ENCODE peak calls at places on chromosomes 12 and 14, in five cellular contexts. P is left ventricle myocardium inferior, W is dorsolateral prefrontal cortex, C is prostate gland, L is IMR-90. E is an unnamed sample.

GRCh38 chr12:27771470-27772327 is 8.3 kb upstream of the KLHL42 start:
- DNase-seq in P (no peak), W (no peak), C (no peak), L (no peak), E (no peak)

GRCh38 chr12:82326905-82327503 is 31.2 kb downstream of the CCDC59 start:
- DNase-seq in P (no peak), W (no peak), C (no peak), L (peak), E (no peak)

GRCh38 chr12:40262657-40263056 is 37.9 kb downstream of the LRRK2 start:
- DNase-seq in P (no peak), W (no peak), C (no peak), L (no peak), E (no peak)

GRCh38 chr12:77382096-77382742 is 316.9 kb upstream of the E2F7 start:
- DNase-seq in P (no peak), W (no peak), C (no peak), L (no peak), E (no peak)

GRCh38 chr12:17148706-17149105 is 542.7 kb upstream of the LMO3 start:
- DNase-seq in P (no peak), W (no peak), C (no peak), L (no peak), E (no peak)

GRCh38 chr12:52945389-52946232 is 3.3 kb upstream of the KRT18 start:
- DNase-seq in P (no peak), W (no peak), C (no peak), L (peak), E (peak)

GRCh38 chr14:86087377-86087776 is 557.4 kb downstream of the FLRT2 start:
- DNase-seq in P (no peak), W (no peak), C (no peak), L (no peak), E (no peak)

GRCh38 chr14:42214981-42215491 is 608.4 kb downstream of the LRFN5 start:
- DNase-seq in P (no peak), W (no peak), C (no peak), L (peak), E (no peak)

GRCh38 chr14:25406818-25407217 is 356.9 kb upstream of the STXBP6 start:
- DNase-seq in P (no peak), W (no peak), C (no peak), L (peak), E (no peak)

GRCh38 chr14:65287264-65288131 is 125.0 kb upstream of the FUT8 start:
- DNase-seq in P (no peak), W (no peak), C (no peak), L (no peak), E (no peak)

GRCh38 chr14:48473944-48474343 is 798.5 kb upstream of the MDGA2 start:
- DNase-seq in P (no peak), W (no peak), C (no peak), L (no peak), E (no peak)

GRCh38 chr14:81400202-81400678 is at the start of gene STON2:
- DNase-seq in P (no peak), W (no peak), C (peak), L (no peak), E (no peak)

GRCh38 chr14:51004801-51005526 is 60.7 kb upstream of the PYGL start:
- DNase-seq in P (no peak), W (no peak), C (no peak), L (peak), E (no peak)

GRCh38 chr14:38255408-38255672 is 553 bp downstream of the CLEC14A start:
- DNase-seq in P (peak), W (no peak), C (no peak), L (no peak), E (peak)

GRCh38 chr12:103773109-103773905 is 67.7 kb downstream of the NT5DC3 start:
- DNase-seq in P (no peak), W (no peak), C (no peak), L (peak), E (no peak)

GRCh38 chr12:95484524-95484923 is 10.6 kb downstream of the METAP2 start:
- DNase-seq in P (no peak), W (no peak), C (no peak), L (peak), E (no peak)

GRCh38 chr12:121424632-121424992 is 24.7 kb downstream of the RNF34 start:
- DNase-seq in P (no peak), W (no peak), C (no peak), L (no peak), E (no peak)
- TF ChIP-seq CTCF in P (no peak), W (no peak), C (no peak), L (no peak), E (no peak)

DNA sequence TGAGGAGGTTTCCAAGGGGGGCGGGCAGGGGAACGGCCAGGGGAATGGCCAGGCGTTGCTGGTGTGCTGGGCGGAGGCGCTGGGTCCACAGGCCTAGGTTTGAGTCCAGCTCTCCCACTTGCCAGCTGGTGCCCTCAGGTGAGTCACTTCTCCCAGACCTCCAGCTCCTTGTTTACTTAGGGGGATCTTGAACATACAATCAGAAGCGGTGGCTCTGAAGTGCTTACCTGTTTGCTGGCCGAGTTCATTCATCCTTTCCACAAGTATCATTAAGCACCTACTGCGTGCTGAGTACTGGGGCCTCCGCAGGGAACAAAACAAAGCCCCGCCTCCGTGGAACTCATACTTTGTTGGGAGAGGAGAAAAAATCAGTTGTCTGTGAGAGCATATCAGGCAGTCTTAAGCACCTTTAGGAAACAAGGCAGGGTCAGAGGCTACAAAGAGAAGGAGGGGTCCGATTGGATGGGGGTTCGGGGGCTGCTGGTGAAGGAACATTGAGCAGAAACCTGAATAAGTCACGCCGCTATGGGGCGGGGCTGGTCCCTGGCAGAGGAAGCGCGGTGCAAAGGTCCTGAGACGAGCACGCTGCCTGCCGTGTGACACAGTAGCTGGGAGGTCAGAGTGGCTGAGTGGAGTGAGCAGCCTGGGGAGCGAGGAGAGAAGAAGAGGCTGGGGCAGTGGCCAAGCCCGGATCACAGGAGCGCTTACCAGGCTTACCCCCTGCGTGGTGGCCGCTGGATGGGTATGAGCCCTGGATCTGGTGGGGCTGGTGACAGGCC is 15.1 kb downstream of the MVK start:
- DNase-seq in P (no peak), W (no peak), C (no peak), L (no peak), E (peak)
- H3K27ac ChIP-seq in P (no peak), W (no peak), C (no peak), L (no peak), E (peak)

GRCh38 chr14:22836301-22837058 is at the start of gene MMP14:
- DNase-seq in P (peak), W (no peak), C (peak), L (peak), E (peak)
- TF ChIP-seq CTCF in P (peak), W (peak), C (no peak), L (peak), E (peak)

GRCh38 chr14:32473476-32473875 is 144.4 kb downstream of the AKAP6 start:
- DNase-seq in P (peak), W (no peak), C (peak), L (no peak), E (no peak)
- H3K27ac ChIP-seq in P (peak), W (peak), C (peak), L (peak), E (no peak)

GRCh38 chr14:99562848-99563748 is 40.9 kb downstream of the CCDC85C start:
- DNase-seq in P (peak), W (peak), C (peak), L (peak), E (peak)
- TF ChIP-seq CTCF in P (peak), W (peak), C (no peak), L (peak), E (peak)

DNA sequence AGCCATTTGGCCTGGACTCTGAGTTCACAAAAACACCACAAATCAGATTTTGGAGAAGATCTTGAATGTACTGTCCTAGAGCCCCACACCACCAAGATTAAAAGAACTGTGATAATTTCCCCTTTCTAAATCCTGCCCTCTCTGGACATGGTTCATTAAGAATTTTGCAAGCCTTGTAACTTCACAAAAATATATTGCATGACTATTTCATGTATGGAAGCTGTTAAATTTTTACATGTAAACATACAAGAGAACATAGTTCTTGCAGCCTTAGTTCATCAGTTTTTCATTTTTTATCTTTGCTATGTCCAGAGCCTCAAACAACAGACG is 97.0 kb downstream of the SCARB1 start:
- DNase-seq in P (no peak), W (no peak), C (no peak), L (no peak), E (no peak)
- H3K27ac ChIP-seq in P (peak), W (no peak), C (peak), L (peak), E (peak)

DNA sequence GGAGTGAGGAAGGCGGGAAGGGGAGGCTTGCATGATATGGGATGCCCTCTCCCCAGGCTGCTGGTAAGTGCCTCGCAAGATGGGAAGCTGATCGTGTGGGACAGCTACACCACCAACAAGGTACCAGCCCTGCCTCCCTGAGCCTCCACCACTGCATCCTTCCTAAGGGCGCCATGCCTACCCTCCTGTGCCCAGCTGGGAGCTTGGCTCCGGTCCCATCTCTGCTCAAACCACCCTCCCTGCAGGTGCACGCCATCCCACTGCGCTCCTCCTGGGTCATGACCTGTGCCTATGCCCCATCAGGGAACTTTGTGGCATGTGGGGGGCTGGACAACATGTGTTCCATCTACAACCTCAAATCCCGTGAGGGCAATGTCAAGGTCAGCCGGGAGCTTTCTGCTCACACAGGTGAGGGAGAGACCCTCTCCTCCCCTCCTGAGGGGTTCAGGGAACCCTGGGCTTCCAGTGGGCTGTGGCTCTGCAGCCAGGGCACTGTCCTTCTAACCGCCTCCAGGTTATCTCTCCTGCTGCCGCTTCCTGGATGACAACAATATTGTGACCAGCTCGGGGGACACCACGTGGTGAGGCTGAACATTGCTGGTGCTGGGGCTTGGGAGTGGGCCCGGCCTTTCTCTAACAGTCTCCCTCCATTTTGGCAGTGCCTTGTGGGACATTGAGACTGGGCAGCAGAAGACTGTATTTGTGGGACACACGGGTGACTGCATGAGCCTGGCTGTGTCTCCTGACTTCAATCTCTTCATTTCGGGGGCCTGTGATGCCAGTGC is 2.6 kb downstream of the GNB3 start:
- DNase-seq in P (no peak), W (no peak), C (no peak), L (no peak), E (no peak)
- TF ChIP-seq CTCF in P (no peak), W (no peak), C (no peak), L (no peak), E (no peak)

E was measured in lower lobe of right lung.